ENCODE peak calls at places on chromosomes 13 and 19, in four cellular contexts. E, Y, K and A are unnamed samples.

GRCh38 chr13:94706101-94706853 is 6.1 kb downstream of the SOX21 start:
- DNase-seq in E (no peak), Y (no peak), K (no peak), A (no peak)

GRCh38 chr13:44497801-44498200 is 78.3 kb downstream of the TSC22D1 start:
- DNase-seq in E (no peak), Y (no peak), K (no peak), A (no peak)

GRCh38 chr19:13831560-13832056 is 36.4 kb downstream of the ZSWIM4 start:
- DNase-seq in E (peak; percentile 53), Y (no peak), K (no peak), A (no peak)

GRCh38 chr19:35040826-35041547 is 534 bp upstream of the HPN start:
- DNase-seq in E (no peak), Y (no peak), K (peak; percentile 94), A (no peak)

GRCh38 chr13:63184693-63185092 is 1769.0 kb upstream of the PCDH20 start:
- DNase-seq in E (peak; percentile 28), Y (peak; percentile 68), K (no peak), A (peak; percentile 25)

GRCh38 chr13:32883501-32883900 is 132.7 kb upstream of the KL start:
- DNase-seq in E (no peak), Y (no peak), K (no peak), A (peak; percentile 8)

GRCh38 chr19:40397568-40397906 is 7.6 kb upstream of the HIPK4 start:
- DNase-seq in E (no peak), Y (no peak), K (no peak), A (no peak)

GRCh38 chr13:59771272-59771671 is 392.5 kb downstream of the DIAPH3 start:
- DNase-seq in E (peak; percentile 31), Y (peak; percentile 38), K (no peak), A (peak; percentile 8)

GRCh38 chr19:8423821-8424223 is 10.7 kb downstream of the MARCHF2 start:
- DNase-seq in E (peak; percentile 85), Y (peak; percentile 96), K (peak; percentile 96), A (peak; percentile 82)

DNA sequence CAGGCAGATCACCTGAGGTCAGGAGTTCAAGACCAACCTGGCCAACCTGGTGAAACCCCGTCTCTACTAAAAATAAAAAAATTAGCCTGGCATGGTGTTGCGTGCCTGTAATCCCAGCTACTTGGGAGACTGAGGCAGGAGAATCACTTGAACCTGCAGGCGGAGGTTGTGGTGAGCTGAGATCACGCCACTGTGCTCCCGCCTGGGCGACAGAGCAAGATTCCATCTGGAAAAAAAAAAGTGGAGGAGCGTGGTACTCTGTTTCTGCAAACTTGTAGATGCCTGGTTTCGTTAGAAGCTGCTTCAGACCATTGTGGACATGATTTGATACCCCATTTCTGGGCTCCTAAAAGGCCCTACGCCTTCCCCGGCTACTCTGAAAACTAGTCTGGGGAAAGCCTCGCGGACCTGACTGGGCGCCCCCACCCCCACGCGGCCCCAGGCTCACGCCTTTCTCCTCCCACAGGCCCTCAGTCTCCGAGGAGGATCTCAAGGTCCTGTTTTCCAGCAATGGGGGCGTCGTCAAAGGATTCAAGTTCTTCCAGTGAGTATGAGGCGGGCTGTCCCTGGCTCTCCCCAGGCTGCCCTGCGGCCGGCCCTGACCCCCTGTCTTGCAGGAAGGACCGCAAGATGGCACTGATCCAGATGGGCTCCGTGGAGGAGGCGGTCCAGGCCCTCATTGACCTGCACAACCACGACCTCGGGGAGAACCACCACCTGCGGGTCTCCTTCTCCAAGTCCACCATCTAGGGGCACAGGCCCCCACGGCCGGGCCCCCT is 11.5 kb downstream of the PLPPR3 start:
- DNase-seq in E (no peak), Y (no peak), K (peak; percentile 11), A (no peak)
- TF ChIP-seq CTCF in E (no peak), Y (no peak), K (no peak), A (no peak)

GRCh38 chr19:50008532-50008931 is 16.6 kb downstream of the VRK3 start:
- DNase-seq in E (no peak), Y (no peak), K (no peak), A (no peak)
- TF ChIP-seq CTCF in E (no peak), Y (peak; percentile 49), K (no peak), A (no peak)

DNA sequence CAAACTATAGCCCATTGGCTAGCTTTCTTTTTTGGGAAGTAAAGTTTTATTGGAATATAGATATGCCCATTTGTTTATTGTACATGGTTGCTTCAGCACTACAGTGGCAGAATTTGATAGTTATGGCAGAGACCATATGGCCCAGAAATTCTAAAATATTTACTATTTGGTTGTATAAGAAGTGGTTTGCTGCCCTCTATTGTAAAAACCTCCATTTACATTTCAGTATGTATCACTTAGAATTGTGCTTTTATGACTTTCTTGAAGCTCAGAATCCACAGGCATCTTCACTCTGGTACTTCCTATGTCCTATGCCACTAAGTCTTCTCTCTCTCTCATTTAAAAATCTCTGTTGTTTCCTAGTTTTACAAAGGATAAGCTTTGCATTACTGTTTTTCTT is 37.7 kb downstream of the DLEU7 start:
- DNase-seq in E (peak; percentile 26), Y (peak; percentile 19), K (no peak), A (no peak)
- TF ChIP-seq CTCF in E (no peak), Y (peak; percentile 38), K (no peak), A (no peak)

GRCh38 chr13:110107568-110108347 is 199.2 kb downstream of the COL4A1 start:
- DNase-seq in E (no peak), Y (no peak), K (no peak), A (no peak)
- TF ChIP-seq CTCF in E (no peak), Y (peak; percentile 42), K (no peak), A (no peak)

GRCh38 chr13:113758651-113759524 is at the start of gene TMEM255B:
- DNase-seq in E (peak; percentile 73), Y (peak; percentile 71), K (peak; percentile 89), A (peak; percentile 95)
- TF ChIP-seq CTCF in E (no peak), Y (no peak), K (peak; percentile 17), A (peak; percentile 37)

DNA sequence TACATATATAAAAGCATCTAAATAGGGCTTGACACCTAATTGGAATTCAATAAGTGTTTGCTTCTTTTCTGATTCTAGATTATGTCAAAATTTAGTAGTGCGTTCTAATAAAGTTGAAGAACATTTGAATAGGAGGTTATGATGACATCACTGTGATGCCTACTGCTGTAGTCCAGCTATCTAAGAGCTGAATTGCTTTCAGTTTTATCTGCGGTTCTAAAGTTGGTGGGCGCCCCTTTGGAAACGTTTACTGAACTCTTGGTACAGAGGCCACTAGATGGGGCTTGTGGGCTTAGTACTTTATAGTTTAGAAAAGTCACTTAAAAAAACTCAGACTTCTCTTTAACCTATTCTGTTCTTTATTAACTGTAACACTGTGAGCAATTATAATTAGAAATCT is 776.9 kb downstream of the GPC5 start:
- DNase-seq in E (peak; percentile 10), Y (peak; percentile 43), K (no peak), A (no peak)
- TF ChIP-seq CTCF in E (peak; percentile 25), Y (peak; percentile 58), K (no peak), A (peak; percentile 21)

GRCh38 chr13:76472916-76473315 is 413.3 kb downstream of the KCTD12 start:
- DNase-seq in E (no peak), Y (no peak), K (no peak), A (no peak)
- TF ChIP-seq CTCF in E (no peak), Y (no peak), K (no peak), A (no peak)

DNA sequence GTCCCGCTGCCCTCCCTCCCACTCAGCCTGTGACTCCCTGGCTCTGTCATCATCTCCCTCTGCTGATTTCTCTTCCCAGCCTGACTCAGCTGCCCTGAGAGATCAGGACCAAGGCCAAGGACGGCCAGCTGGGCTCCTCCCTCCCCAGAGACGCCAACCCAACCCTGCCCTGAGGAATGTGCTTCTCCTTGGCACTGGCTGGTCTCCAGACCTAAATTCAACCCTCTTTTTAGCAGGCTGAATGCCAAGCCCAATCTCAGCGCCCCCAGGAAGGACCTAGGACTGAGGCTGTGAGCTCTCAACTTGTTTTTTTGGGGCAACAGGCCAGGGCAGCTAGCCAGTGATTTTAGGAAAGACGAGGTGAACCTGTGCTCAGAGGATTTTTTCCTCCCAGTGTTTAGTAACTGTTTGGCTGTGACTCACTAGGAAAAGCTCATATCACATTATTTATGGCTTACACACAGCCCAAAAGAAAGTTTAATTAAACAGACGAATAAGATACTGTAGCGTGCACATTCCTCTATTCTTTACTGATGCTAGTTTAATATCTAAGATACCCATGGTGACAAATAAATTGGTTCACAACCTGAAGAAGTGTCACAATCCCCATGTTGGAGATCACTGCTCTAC is 7.4 kb upstream of the IGFL1 start:
- DNase-seq in E (peak; percentile 90), Y (peak; percentile 85), K (peak; percentile 60), A (peak; percentile 96)
- TF ChIP-seq CTCF in E (no peak), Y (no peak), K (no peak), A (no peak)

GRCh38 chr19:42178791-42179500 is 38.5 kb downstream of the DEDD2 start:
- DNase-seq in E (no peak), Y (no peak), K (no peak), A (no peak)
- TF ChIP-seq CTCF in E (peak; percentile 29), Y (peak; percentile 48), K (no peak), A (no peak)